ENCODE peak calls at places on chromosomes 5 and 9, in seven cellular contexts. T is mesendoderm; X is pancreas; J is activated T-helper 1 cell treated with anti-CD3 and anti-CD28 coated beads, Interleukin-2, amount 50 U/mL, for 16 hours; K is cardiac fibroblast; V is NCI-H2081; E is substantia nigra. W is an unnamed sample.

GRCh38 chr5:138909734-138910133 is 34.6 kb upstream of the LRRTM2 start:
- DNase-seq in X (no peak), E (no peak), V (no peak), K (no peak), J (no peak), T (no peak), W (no peak)

GRCh38 chr5:173925449-173926071 is 37.4 kb downstream of the CPEB4 start:
- DNase-seq in V (no peak), T (peak), E (peak), J (peak), X (no peak), K (peak), W (peak)

GRCh38 chr5:102754499-102755424 is at the start of gene PAM:
- DNase-seq in J (peak), T (peak), E (peak), K (peak), X (peak), V (peak), W (peak)

GRCh38 chr9:18896531-18897179 is 136.4 kb downstream of the SAXO1 start:
- DNase-seq in X (no peak), J (no peak), E (no peak), V (no peak), K (peak), T (no peak), W (peak)

GRCh38 chr5:176542596-176543427 is 5.6 kb upstream of the RNF44 start:
- DNase-seq in J (no peak), K (no peak), X (no peak), T (peak), E (no peak), V (no peak), W (peak)

GRCh38 chr5:63916786-63917185 is 45.5 kb downstream of the HTR1A start:
- DNase-seq in T (no peak), J (no peak), V (no peak), K (peak), E (no peak), X (no peak), W (peak)

GRCh38 chr9:5428794-5429528 is 8.8 kb downstream of the PLGRKT start:
- DNase-seq in X (no peak), V (no peak), T (no peak), E (no peak), K (no peak), J (no peak), W (no peak)

GRCh38 chr5:179873176-179873575 is 14.6 kb upstream of the MRNIP start:
- DNase-seq in E (no peak), X (no peak), T (no peak), K (no peak), V (no peak), J (no peak), W (no peak)

GRCh38 chr5:96247097-96247675 is 185.9 kb downstream of the PCSK1 start:
- DNase-seq in J (no peak), X (no peak), E (no peak), V (no peak), T (peak), K (peak), W (peak)

GRCh38 chr9:113520109-113520642 is 56.6 kb downstream of the RGS3 start:
- DNase-seq in K (peak), T (no peak), E (no peak), V (no peak), J (no peak), X (peak), W (peak)

GRCh38 chr5:1821862-1822261 is 20.7 kb downstream of the NDUFS6 start:
- DNase-seq in X (no peak), T (no peak), V (no peak), K (no peak), E (no peak), J (no peak), W (no peak)

GRCh38 chr9:116008278-116008677 is 145.3 kb upstream of the PAPPA start:
- DNase-seq in J (no peak), K (peak), E (no peak), T (peak), X (no peak), V (no peak), W (peak)

GRCh38 chr9:95721132-95721531 is 154.4 kb upstream of the ERCC6L2 start:
- DNase-seq in K (no peak), X (no peak), J (no peak), T (no peak), E (no peak), V (no peak), W (no peak)

GRCh38 chr5:157965040-157965439 is 106.1 kb upstream of the CLINT1 start:
- DNase-seq in X (no peak), V (no peak), T (peak), K (no peak), J (no peak), E (no peak), W (no peak)